ENCODE peak calls at places on chromosome 10, in five cellular contexts. S is GM12865; F is activated CD8-positive, alpha-beta T cell treated with anti-CD3 and anti-CD28 coated beads, Interleukin-2, amount 10 ng/mL, durations not matched to agents 7 days and 5 days; G is H9; I is thoracic aorta. U is an unnamed sample.

GRCh38 chr10:104325436-104326430 is 12.5 kb downstream of the ITPRIP start:
- DNase-seq in G (no peak), S (no peak), F (no peak), I (no peak), U (no peak)

GRCh38 chr10:117503170-117503885 is 39.2 kb upstream of the EMX2 start:
- DNase-seq in I (no peak), F (no peak), G (peak; percentile 20), S (peak; percentile 44), U (peak; percentile 5)

GRCh38 chr10:90787906-90788491 is 69.8 kb downstream of the HTR7 start:
- DNase-seq in F (peak; percentile 22), S (peak; percentile 51), G (peak; percentile 46), I (no peak), U (no peak)

GRCh38 chr10:31520982-31521381 is 202.0 kb downstream of the ZEB1 start:
- DNase-seq in S (no peak), G (no peak), I (no peak), F (no peak), U (no peak)

GRCh38 chr10:62037166-62037831 is 135.8 kb downstream of the ARID5B start:
- DNase-seq in G (no peak), S (no peak), I (no peak), F (no peak), U (no peak)

GRCh38 chr10:29932991-29933390 is 126.4 kb downstream of the JCAD start:
- DNase-seq in G (no peak), I (no peak), F (no peak), S (peak; percentile 29), U (no peak)

GRCh38 chr10:23157691-23158369 is 34.3 kb upstream of the PTF1A start:
- DNase-seq in S (peak; percentile 70), F (peak; percentile 24), I (no peak), G (peak; percentile 33), U (peak; percentile 17)

GRCh38 chr10:24952146-24952700 is at the start of gene PRTFDC1:
- DNase-seq in S (peak; percentile 21), G (peak; percentile 55), I (no peak), F (peak; percentile 39), U (no peak)

GRCh38 chr10:126210051-126210651 is 178.1 kb downstream of the ADAM12 start:
- DNase-seq in F (no peak), G (no peak), S (no peak), I (no peak), U (no peak)

GRCh38 chr10:107616463-107617131 is 452.1 kb upstream of the SORCS1 start:
- DNase-seq in S (no peak), F (no peak), G (no peak), I (no peak), U (peak; percentile 74)

GRCh38 chr10:63887600-63888396 is 366.6 kb downstream of the REEP3 start:
- DNase-seq in I (no peak), S (no peak), F (no peak), G (no peak), U (no peak)

GRCh38 chr10:60186315-60187071 is 203.2 kb downstream of the ANK3 start:
- DNase-seq in I (no peak), S (no peak), G (no peak), F (no peak), U (no peak)

GRCh38 chr10:60208676-60209269 is 180.9 kb downstream of the ANK3 start:
- DNase-seq in F (no peak), G (no peak), S (peak; percentile 40), I (no peak), U (peak; percentile 43)

GRCh38 chr10:72162978-72163377 is 52.8 kb upstream of the ANAPC16 start:
- DNase-seq in F (no peak), I (no peak), G (no peak), S (peak; percentile 72), U (peak; percentile 91)

GRCh38 chr10:112663181-112663879 is 216.3 kb downstream of the VTI1A start:
- DNase-seq in S (no peak), G (no peak), I (no peak), F (no peak), U (peak; percentile 10)

GRCh38 chr10:44343836-44344235 is 41.1 kb downstream of the CXCL12 start:
- DNase-seq in I (no peak), S (no peak), G (peak; percentile 52), F (no peak), U (no peak)

GRCh38 chr10:88131561-88132139 is 268.2 kb downstream of the PTEN start:
- DNase-seq in F (no peak), G (peak; percentile 38), S (no peak), I (peak; percentile 25), U (no peak)

GRCh38 chr10:35058686-35059085 is 31.5 kb downstream of the CUL2 start:
- DNase-seq in G (no peak), F (no peak), S (no peak), I (no peak), U (no peak)

GRCh38 chr10:77792155-77792554 is 134.4 kb downstream of the DLG5 start:
- DNase-seq in F (no peak), G (no peak), I (no peak), S (no peak), U (no peak)

GRCh38 chr10:133259603-133259992 is 17.1 kb downstream of the ADAM8 start:
- DNase-seq in I (no peak), F (no peak), S (no peak), G (no peak), U (no peak)

GRCh38 chr10:132231656-132232552 is 45.2 kb downstream of the DPYSL4 start:
- DNase-seq in S (no peak), I (no peak), F (peak; percentile 25), G (no peak), U (no peak)

GRCh38 chr10:49106451-49106850 is 8.9 kb downstream of the VSTM4 start:
- DNase-seq in S (no peak), I (no peak), G (no peak), F (no peak), U (peak; percentile 48)

GRCh38 chr10:112721080-112721698 is 228.9 kb upstream of the TCF7L2 start:
- DNase-seq in G (no peak), I (no peak), F (peak; percentile 35), S (peak; percentile 37), U (peak; percentile 46)

GRCh38 chr10:117694251-117694650 is 151.7 kb downstream of the EMX2 start:
- DNase-seq in F (no peak), S (no peak), G (no peak), I (no peak), U (no peak)

GRCh38 chr10:62069452-62070191 is 168.1 kb downstream of the ARID5B start:
- DNase-seq in F (no peak), S (no peak), I (no peak), G (no peak), U (no peak)

GRCh38 chr10:12369982-12370381 is 20.6 kb downstream of the CAMK1D start:
- DNase-seq in I (no peak), G (no peak), S (no peak), F (no peak), U (no peak)

GRCh38 chr10:15789793-15790525 is 70.2 kb upstream of the ITGA8 start:
- DNase-seq in S (no peak), F (no peak), I (no peak), G (no peak), U (peak; percentile 20)

GRCh38 chr10:92756233-92757065 is 66.7 kb downstream of the HHEX start:
- DNase-seq in I (no peak), S (peak; percentile 94), F (no peak), G (no peak), U (peak; percentile 85)

GRCh38 chr10:25059990-25060389 is 43.6 kb downstream of the THNSL1 start:
- DNase-seq in G (no peak), F (no peak), S (no peak), I (peak; percentile 60), U (no peak)

GRCh38 chr10:113486531-113486930 is 66.3 kb upstream of the HABP2 start:
- DNase-seq in F (no peak), G (no peak), I (no peak), S (no peak), U (no peak)

U was measured in MV-4-11.